ENCODE peak calls at places on chromosomes 2 and 18, in eight cellular contexts. N, G, A, K, U, R, Y and L are unnamed samples.
A peak's percentile ranks its signal among the peaks of the same experiment; 100 is the strongest.

GRCh38 chr2:230861564-230862255 is 3.0 kb upstream of the ITM2C start:
- DNase-seq in N (no peak), G (no peak), A (no peak), K (no peak), U (no peak), R (no peak), Y (no peak), L (no peak)

GRCh38 chr2:209629622-209630021 is 142.0 kb upstream of the UNC80 start:
- DNase-seq in N (no peak), G (peak; percentile 84), A (no peak), K (peak; percentile 54), U (no peak), R (no peak), Y (no peak), L (no peak)

GRCh38 chr2:190186238-190186637 is 123.7 kb upstream of the MSTN start:
- DNase-seq in N (no peak), G (no peak), A (no peak), K (no peak), U (no peak), R (no peak), Y (no peak), L (no peak)

GRCh38 chr2:14340703-14341102 is 291.8 kb upstream of the LRATD1 start:
- DNase-seq in N (no peak), G (no peak), A (no peak), K (no peak), U (no peak), R (no peak), Y (no peak), L (no peak)

GRCh38 chr2:72883356-72883962 is 3.7 kb upstream of the SPR start:
- DNase-seq in N (no peak), G (peak; percentile 27), A (no peak), K (peak; percentile 35), U (no peak), R (no peak), Y (no peak), L (no peak)

GRCh38 chr18:23228102-23229051 is 93.1 kb downstream of the CABLES1 start:
- DNase-seq in N (no peak), G (peak; percentile 69), A (no peak), K (peak; percentile 65), U (no peak), R (no peak), Y (peak; percentile 51), L (peak; percentile 20)

GRCh38 chr2:202705446-202706020 is 70.8 kb downstream of the FAM117B start:
- DNase-seq in N (no peak), G (no peak), A (no peak), K (no peak), U (no peak), R (no peak), Y (no peak), L (no peak)

GRCh38 chr18:44882163-44882881 is 201.6 kb downstream of the SETBP1 start:
- DNase-seq in N (no peak), G (no peak), A (no peak), K (no peak), U (no peak), R (no peak), Y (no peak), L (no peak)

GRCh38 chr2:218325566-218326160 is 31.0 kb upstream of the CATIP start:
- DNase-seq in N (no peak), G (no peak), A (peak; percentile 69), K (no peak), U (no peak), R (no peak), Y (no peak), L (no peak)

GRCh38 chr2:221350621-221351020 is 221.5 kb downstream of the EPHA4 start:
- DNase-seq in N (no peak), G (peak; percentile 9), A (no peak), K (no peak), U (no peak), R (no peak), Y (no peak), L (no peak)

GRCh38 chr18:40437517-40437916 is 1517.5 kb upstream of the PIK3C3 start:
- DNase-seq in N (no peak), G (no peak), A (no peak), K (no peak), U (no peak), R (no peak), Y (no peak), L (no peak)

GRCh38 chr2:37984589-37984988 is 59.5 kb downstream of the RMDN2 start:
- DNase-seq in N (no peak), G (peak; percentile 5), A (no peak), K (no peak), U (no peak), R (no peak), Y (no peak), L (no peak)

GRCh38 chr2:70756126-70756525 is 11.9 kb downstream of the ADD2 start:
- DNase-seq in N (no peak), G (no peak), A (no peak), K (no peak), U (no peak), R (no peak), Y (no peak), L (no peak)

DNA sequence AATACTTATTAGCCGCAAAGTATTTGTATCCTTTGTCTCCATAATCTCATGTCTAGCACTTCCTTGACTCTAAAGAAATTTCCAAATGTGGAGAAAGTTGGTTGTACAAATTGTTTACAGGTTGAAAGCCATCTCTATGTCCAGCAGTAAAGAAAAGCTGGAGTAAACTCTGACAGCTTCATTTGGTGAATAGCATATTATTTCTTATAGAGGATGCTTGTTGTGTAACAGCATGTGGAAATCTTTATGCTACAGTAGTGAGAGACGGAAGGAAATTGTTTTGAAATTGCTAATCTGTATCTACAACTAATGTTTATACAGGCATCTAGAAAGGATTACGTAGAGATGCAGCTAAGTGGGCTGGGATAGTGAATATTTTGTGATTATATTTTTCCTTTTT is 78.5 kb downstream of the UGGT1 start:
- DNase-seq in N (no peak), G (no peak), A (no peak), K (peak; percentile 91), U (no peak), R (no peak), Y (no peak), L (no peak)
- H3K4me1 ChIP-seq in N (no peaks in the 10 kb centered on the region), G (no peaks in the 10 kb centered on the region), A (no peaks in the 10 kb centered on the region), K (peaks cover 31% of the 10 kb centered on the region), U (no peaks in the 10 kb centered on the region), R (no peaks in the 10 kb centered on the region), Y (no peaks in the 10 kb centered on the region), L (no peaks in the 10 kb centered on the region)

GRCh38 chr2:61436092-61436491 is 34.8 kb downstream of the USP34 start:
- DNase-seq in N (no peak), G (no peak), A (no peak), K (no peak), U (no peak), R (no peak), Y (no peak), L (no peak)
- H3K4me1 ChIP-seq in N (peaks cover 7% of the 10 kb centered on the region), G (no peaks in the 10 kb centered on the region), A (no peaks in the 10 kb centered on the region), K (no peaks in the 10 kb centered on the region), U (peaks cover 49% of the 10 kb centered on the region), R (peaks cover 21% of the 10 kb centered on the region), Y (peaks cover 53% of the 10 kb centered on the region), L (peaks cover 77% of the 10 kb centered on the region)

GRCh38 chr2:181289698-181290097 is 167.5 kb upstream of the ITGA4 start:
- DNase-seq in N (no peak), G (no peak), A (no peak), K (no peak), U (no peak), R (no peak), Y (no peak), L (no peak)
- H3K4me1 ChIP-seq in N (no peaks in the 10 kb centered on the region), G (no peaks in the 10 kb centered on the region), A (no peaks in the 10 kb centered on the region), K (no peaks in the 10 kb centered on the region), U (no peaks in the 10 kb centered on the region), R (no peaks in the 10 kb centered on the region), Y (peaks cover 5% of the 10 kb centered on the region), L (no peaks in the 10 kb centered on the region)

DNA sequence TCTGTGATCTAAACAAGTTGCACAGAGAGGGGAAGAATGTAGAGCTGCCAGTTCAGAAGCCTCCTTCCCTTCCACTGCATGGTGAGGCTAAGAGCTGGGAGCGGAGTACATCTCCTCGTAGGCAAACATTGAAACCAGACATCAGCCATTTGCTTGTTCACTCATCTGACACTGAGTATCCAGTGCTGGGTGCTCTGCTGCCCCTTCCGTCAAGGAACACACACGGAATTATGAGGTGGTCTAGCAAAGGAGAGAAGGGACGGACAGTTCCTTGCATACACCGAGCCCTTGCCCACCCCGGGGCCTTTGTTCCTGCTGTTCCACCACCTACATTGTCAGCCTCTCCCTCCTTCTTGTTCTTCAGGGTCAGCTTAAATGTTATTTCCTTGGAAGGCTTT is 44.6 kb downstream of the SLC4A1AP start:
- DNase-seq in N (no peak), G (no peak), A (no peak), K (no peak), U (no peak), R (no peak), Y (no peak), L (no peak)
- H3K4me1 ChIP-seq in N (peaks cover 34% of the 10 kb centered on the region), G (peaks cover 31% of the 10 kb centered on the region), A (peaks cover 12% of the 10 kb centered on the region), K (peaks cover 17% of the 10 kb centered on the region), U (peaks cover 51% of the 10 kb centered on the region), R (peaks cover 47% of the 10 kb centered on the region), Y (peaks cover 89% of the 10 kb centered on the region), L (peaks cover 3% of the 10 kb centered on the region)